ENCODE peak calls at places on chromosomes 5 and 9, in ten cellular contexts. G is mucosa of descending colon, R is heart left ventricle, S is Panc1, K is SJCRH30, B is HFF-Myc, L is AG09309, N is lower lobe of right lung, O is AG04450, M is psoas muscle. Z is an unnamed sample.

GRCh38 chr5:154857091-154857533 is 1.3 kb upstream of the CNOT8 start:
- DNase-seq in R (peak; percentile 92), N (no peak), L (no peak), B (no peak), M (no peak), S (peak; percentile 22), G (no peak), O (no peak), K (no peak), Z (no peak)

GRCh38 chr5:43036856-43037711 is 3.0 kb downstream of the ANXA2R start:
- DNase-seq in L (no peak), O (no peak), R (no peak), S (peak; percentile 46), N (no peak), B (no peak), G (peak; percentile 50), K (no peak), M (no peak), Z (no peak)

GRCh38 chr5:95018946-95019345 is 265.9 kb downstream of the MCTP1 start:
- DNase-seq in S (no peak), O (no peak), G (no peak), N (no peak), M (no peak), K (no peak), L (no peak), B (no peak), R (no peak), Z (no peak)

GRCh38 chr5:5146530-5147160 is 6.5 kb downstream of the ADAMTS16 start:
- DNase-seq in B (no peak), K (no peak), L (no peak), N (no peak), S (no peak), G (no peak), M (no peak), O (no peak), R (no peak), Z (no peak)

GRCh38 chr9:96022445-96023031 is 147.0 kb downstream of the ERCC6L2 start:
- DNase-seq in O (no peak), K (peak; percentile 65), M (no peak), L (no peak), N (peak; percentile 70), G (peak; percentile 55), S (no peak), R (peak; percentile 34), B (no peak), Z (no peak)

GRCh38 chr9:134066546-134066922 is 1.3 kb downstream of the BRD3 start:
- DNase-seq in K (peak; percentile 46), S (no peak), B (no peak), R (no peak), O (no peak), N (no peak), L (no peak), M (no peak), G (peak; percentile 30), Z (no peak)

GRCh38 chr5:154276932-154277331 is 86.4 kb downstream of the GALNT10 start:
- DNase-seq in S (no peak), K (peak; percentile 66), R (peak; percentile 78), G (no peak), M (peak; percentile 69), B (peak; percentile 87), N (no peak), O (peak; percentile 94), L (peak; percentile 86), Z (no peak)

GRCh38 chr9:137618105-137619067 is at the start of gene EHMT1:
- DNase-seq in L (no peak), R (peak; percentile 83), K (peak; percentile 92), B (no peak), M (peak; percentile 94), S (no peak), G (peak; percentile 95), N (peak; percentile 88), O (peak; percentile 29), Z (no peak)

GRCh38 chr5:131640043-131640856 is 5.2 kb upstream of the RAPGEF6 start:
- DNase-seq in R (no peak), K (no peak), O (no peak), L (no peak), N (no peak), G (no peak), B (no peak), M (no peak), S (no peak), Z (no peak)

GRCh38 chr5:141084487-141084989 is 9.9 kb upstream of the PCDHB2 start:
- DNase-seq in N (no peak), S (peak; percentile 53), M (no peak), G (no peak), B (no peak), R (peak; percentile 40), O (no peak), L (peak; percentile 31), K (peak; percentile 86), Z (peak; percentile 37)

GRCh38 chr9:113958556-113958955 is 82.4 kb downstream of the ZNF618 start:
- DNase-seq in O (no peak), L (no peak), M (no peak), G (no peak), K (no peak), S (no peak), R (no peak), N (no peak), B (no peak), Z (no peak)

GRCh38 chr9:134879664-134880483 is 736 bp upstream of the FCN2 start:
- DNase-seq in L (no peak), R (no peak), M (no peak), B (no peak), N (no peak), K (no peak), S (no peak), G (no peak), O (no peak), Z (no peak)

GRCh38 chr5:138985256-138985655 is 110.1 kb upstream of the LRRTM2 start:
- DNase-seq in L (no peak), R (no peak), N (no peak), K (no peak), M (no peak), B (no peak), S (no peak), O (no peak), G (no peak), Z (no peak)

GRCh38 chr5:98786178-98786853 is 12.9 kb downstream of the RGMB start:
- DNase-seq in O (no peak), M (no peak), L (no peak), K (peak; percentile 20), G (no peak), R (no peak), B (no peak), S (no peak), N (no peak), Z (no peak)
- H3K4me3 ChIP-seq in O (no peak overlapping the region), M (no peak overlapping the region), L (no peak overlapping the region), K (no peak overlapping the region), G (no peak overlapping the region), R (no peak overlapping the region), B (no peak overlapping the region), S (no peak overlapping the region), N (no peak overlapping the region), Z (no peak overlapping the region)

GRCh38 chr5:188488-189481 is 2.5 kb upstream of the LRRC14B start:
- DNase-seq in L (peak; percentile 45), O (peak; percentile 46), N (peak; percentile 91), M (peak; percentile 96), R (peak; percentile 90), G (peak; percentile 91), B (peak; percentile 79), S (peak; percentile 64), K (peak; percentile 88), Z (peak; percentile 89)

GRCh38 chr5:187617-188451 is 3.5 kb upstream of the LRRC14B start:
- DNase-seq in K (no peak), N (no peak), S (no peak), O (no peak), R (peak; percentile 32), G (peak; percentile 24), L (no peak), B (no peak), M (no peak), Z (no peak)

GRCh38 chr5:190366-191035 is 794 bp upstream of the LRRC14B start:
- DNase-seq in L (no peak), S (no peak), R (no peak), B (no peak), K (no peak), G (no peak), N (no peak), O (no peak), M (no peak), Z (no peak)

GRCh38 chr5:189976-190365 is 1.3 kb upstream of the LRRC14B start:
- DNase-seq in S (no peak), K (no peak), N (no peak), G (no peak), M (no peak), O (no peak), R (no peak), L (no peak), B (no peak), Z (no peak)

DNA sequence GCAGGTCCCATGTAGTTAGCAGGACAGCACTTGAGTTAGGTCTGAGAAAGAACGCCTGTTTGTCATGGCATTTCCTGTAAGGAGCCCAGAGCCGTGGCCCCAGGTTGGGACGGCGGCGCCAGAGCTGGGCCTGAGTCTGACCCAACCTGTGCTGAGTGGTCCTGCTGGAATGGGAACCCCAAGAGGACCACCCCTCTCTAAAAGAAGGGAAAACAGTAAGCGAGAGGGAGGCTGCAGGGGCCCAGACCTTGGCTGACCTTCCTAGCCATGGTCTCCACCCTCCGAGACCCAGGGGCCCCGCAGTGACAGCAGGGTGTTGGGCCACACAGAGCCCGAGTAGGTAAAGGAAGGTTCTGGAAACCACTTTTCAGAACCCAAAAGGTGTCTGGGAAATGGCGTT is 1.8 kb upstream of the LRRC14B start:
- DNase-seq in M (no peak), R (no peak), G (no peak), N (no peak), O (no peak), S (no peak), K (no peak), B (no peak), L (no peak), Z (no peak)
- H3K4me3 ChIP-seq in M (no peak overlapping the region), R (no peak overlapping the region), G (no peak overlapping the region), N (no peak overlapping the region), O (no peak overlapping the region), S (no peak overlapping the region), K (no peak overlapping the region), B (no peak overlapping the region), L (no peak overlapping the region), Z (no peak overlapping the region)

GRCh38 chr9:93456022-93456421 is 2.6 kb upstream of the FAM120AOS start:
- DNase-seq in B (no peak), G (no peak), M (no peak), O (no peak), N (no peak), K (no peak), L (no peak), R (no peak), S (no peak), Z (no peak)
- H3K4me3 ChIP-seq in B (no peak overlapping the region), G (no peak overlapping the region), M (no peak overlapping the region), O (no peak overlapping the region), N (no peak overlapping the region), K (no peak overlapping the region), L (no peak overlapping the region), R (no peak overlapping the region), S (no peak overlapping the region), Z (no peak overlapping the region)

GRCh38 chr5:23704176-23704855 is 196.9 kb downstream of the PRDM9 start:
- DNase-seq in L (no peak), S (no peak), K (no peak), N (no peak), R (no peak), M (no peak), G (no peak), B (no peak), O (no peak), Z (no peak)
- H3K4me3 ChIP-seq in L (no peak overlapping the region), S (no peak overlapping the region), K (no peak overlapping the region), N (no peak overlapping the region), R (no peak overlapping the region), M (no peak overlapping the region), G (no peak overlapping the region), B (no peak overlapping the region), O (no peak overlapping the region), Z (no peak overlapping the region)

GRCh38 chr5:73826761-73827450 is 200.9 kb downstream of the ARHGEF28 start:
- DNase-seq in R (no peak), G (no peak), O (peak; percentile 60), M (no peak), K (peak; percentile 38), L (peak; percentile 63), S (no peak), B (peak; percentile 48), N (no peak), Z (no peak)
- H3K4me3 ChIP-seq in R (no peak overlapping the region), G (no peak overlapping the region), O (no peak overlapping the region), M (no peak overlapping the region), K (no peak overlapping the region), L (no peak overlapping the region), S (no peak overlapping the region), B (no peak overlapping the region), N (no peak overlapping the region), Z (no peak overlapping the region)

Z was measured in iPS DF 6.9.